ENCODE peak calls at places on chromosomes 6 and 20, in four cellular contexts. One of them, this sample, is unnamed.
A peak's percentile ranks its signal among the peaks of the same experiment; 100 is the strongest.

GRCh38 chr6:169953686-169954085 is 202.3 kb downstream of the ERMARD start:
- DNase-seq in IMR-90: no peak
- DNase-seq in H1: no peak
- DNase-seq in mesendoderm: no peak
- DNase-seq in this sample: no peak

GRCh38 chr6:139388384-139388783 is 13.9 kb upstream of the CITED2 start:
- DNase-seq in IMR-90: no peak
- DNase-seq in H1: no peak
- DNase-seq in mesendoderm: no peak
- DNase-seq in this sample: no peak

GRCh38 chr20:37500311-37500710 is 20.7 kb upstream of the NNAT start:
- DNase-seq in H1: no peak
- DNase-seq in IMR-90: no peak
- DNase-seq in mesendoderm: no peak
- DNase-seq in this sample: peak; percentile 17

GRCh38 chr6:100177956-100178355 is 183.9 kb upstream of the MCHR2 start:
- DNase-seq in H1: no peak
- DNase-seq in IMR-90: no peak
- DNase-seq in mesendoderm: no peak
- DNase-seq in this sample: no peak

GRCh38 chr20:63739129-63740069 is at the start of gene SLC2A4RG:
- DNase-seq in H1: no peak
- DNase-seq in IMR-90: peak; percentile 62
- DNase-seq in mesendoderm: peak; percentile 77
- DNase-seq in this sample: peak; percentile 68

GRCh38 chr6:130183271-130184222 is 39.2 kb downstream of the SAMD3 start:
- DNase-seq in IMR-90: no peak
- DNase-seq in H1: no peak
- DNase-seq in mesendoderm: no peak
- DNase-seq in this sample: no peak

GRCh38 chr6:114288696-114289095 is 54.1 kb downstream of the HS3ST5 start:
- DNase-seq in IMR-90: no peak
- DNase-seq in mesendoderm: no peak
- DNase-seq in H1: no peak
- DNase-seq in this sample: no peak

GRCh38 chr20:9611921-9612320 is 97.5 kb downstream of the LAMP5 start:
- DNase-seq in mesendoderm: no peak
- DNase-seq in H1: no peak
- DNase-seq in IMR-90: no peak
- DNase-seq in this sample: no peak

GRCh38 chr6:112979830-112980229 is 632.7 kb downstream of the RFPL4B start:
- DNase-seq in H1: no peak
- DNase-seq in mesendoderm: no peak
- DNase-seq in IMR-90: no peak
- DNase-seq in this sample: no peak

GRCh38 chr6:137904822-137905617 is 38.0 kb downstream of the TNFAIP3 start:
- DNase-seq in mesendoderm: no peak
- DNase-seq in H1: no peak
- DNase-seq in IMR-90: no peak
- DNase-seq in this sample: no peak

GRCh38 chr6:149468179-149468578 is 16.6 kb downstream of the ZC3H12D start:
- DNase-seq in H1: no peak
- DNase-seq in IMR-90: no peak
- DNase-seq in mesendoderm: no peak
- DNase-seq in this sample: no peak

GRCh38 chr20:49909499-49910339 is 5.6 kb downstream of the SPATA2 start:
- DNase-seq in H1: no peak
- DNase-seq in mesendoderm: peak; percentile 64
- DNase-seq in IMR-90: no peak
- DNase-seq in this sample: no peak

GRCh38 chr6:75349262-75349984 is 64.8 kb upstream of the TMEM30A start:
- DNase-seq in mesendoderm: peak; percentile 89
- DNase-seq in H1: no peak
- DNase-seq in IMR-90: peak; percentile 13
- DNase-seq in this sample: peak; percentile 60

GRCh38 chr6:106181664-106182418 is 95.7 kb downstream of the PRDM1 start:
- DNase-seq in IMR-90: peak; percentile 88
- DNase-seq in H1: no peak
- DNase-seq in mesendoderm: no peak
- DNase-seq in this sample: no peak

GRCh38 chr20:36569847-36570429 is 3.5 kb upstream of the TGIF2 start:
- DNase-seq in IMR-90: peak; percentile 65
- DNase-seq in H1: no peak
- DNase-seq in mesendoderm: peak; percentile 78
- DNase-seq in this sample: peak; percentile 44

GRCh38 chr20:32589256-32589655 is 4.1 kb upstream of the NOL4L start:
- DNase-seq in IMR-90: peak; percentile 36
- DNase-seq in H1: no peak
- DNase-seq in mesendoderm: no peak
- DNase-seq in this sample: no peak
- H4K5ac ChIP-seq in IMR-90: no peak overlapping the region
- H4K5ac ChIP-seq in H1: no peak overlapping the region
- H4K5ac ChIP-seq in mesendoderm: no peak overlapping the region
- H4K5ac ChIP-seq in this sample: no peak overlapping the region

GRCh38 chr20:40603057-40603651 is 85.9 kb downstream of the MAFB start:
- DNase-seq in mesendoderm: no peak
- DNase-seq in H1: no peak
- DNase-seq in IMR-90: no peak
- DNase-seq in this sample: no peak
- H4K5ac ChIP-seq in mesendoderm: no peak overlapping the region
- H4K5ac ChIP-seq in H1: no peak overlapping the region
- H4K5ac ChIP-seq in IMR-90: no peak overlapping the region
- H4K5ac ChIP-seq in this sample: no peak overlapping the region

GRCh38 chr6:128574413-128574812 is 54.0 kb upstream of the PTPRK start:
- DNase-seq in H1: no peak
- DNase-seq in IMR-90: no peak
- DNase-seq in mesendoderm: no peak
- DNase-seq in this sample: no peak
- H4K5ac ChIP-seq in H1: no peak overlapping the region
- H4K5ac ChIP-seq in IMR-90: no peak overlapping the region
- H4K5ac ChIP-seq in mesendoderm: no peak overlapping the region
- H4K5ac ChIP-seq in this sample: no peak overlapping the region

GRCh38 chr6:41896280-41896679 is 1.1 kb upstream of the USP49 start:
- DNase-seq in H1: no peak
- DNase-seq in IMR-90: no peak
- DNase-seq in mesendoderm: no peak
- DNase-seq in this sample: no peak
- H4K5ac ChIP-seq in H1: no peak overlapping the region
- H4K5ac ChIP-seq in IMR-90: no peak overlapping the region
- H4K5ac ChIP-seq in mesendoderm: no peak overlapping the region
- H4K5ac ChIP-seq in this sample: no peak overlapping the region

GRCh38 chr20:14757728-14758127 is 420.3 kb upstream of the FLRT3 start:
- DNase-seq in mesendoderm: peak; percentile 30
- DNase-seq in IMR-90: no peak
- DNase-seq in H1: no peak
- DNase-seq in this sample: peak; percentile 62
- H4K5ac ChIP-seq in mesendoderm: no peak overlapping the region
- H4K5ac ChIP-seq in IMR-90: no peak overlapping the region
- H4K5ac ChIP-seq in H1: no peak overlapping the region
- H4K5ac ChIP-seq in this sample: no peak overlapping the region

GRCh38 chr20:3714092-3714491 is 1.7 kb upstream of the SIGLEC1 start:
- DNase-seq in IMR-90: no peak
- DNase-seq in H1: no peak
- DNase-seq in mesendoderm: no peak
- DNase-seq in this sample: peak; percentile 17

GRCh38 chr20:3710027-3710426 is 2.4 kb downstream of the SIGLEC1 start:
- DNase-seq in mesendoderm: no peak
- DNase-seq in IMR-90: no peak
- DNase-seq in H1: no peak
- DNase-seq in this sample: peak; percentile 31

GRCh38 chr20:3711418-3712043 is 869 bp downstream of the SIGLEC1 start:
- DNase-seq in H1: no peak
- DNase-seq in mesendoderm: no peak
- DNase-seq in IMR-90: no peak
- DNase-seq in this sample: no peak

GRCh38 chr20:3712279-3712873 is at the start of gene SIGLEC1:
- DNase-seq in H1: no peak
- DNase-seq in IMR-90: no peak
- DNase-seq in mesendoderm: no peak
- DNase-seq in this sample: peak; percentile 17

DNA sequence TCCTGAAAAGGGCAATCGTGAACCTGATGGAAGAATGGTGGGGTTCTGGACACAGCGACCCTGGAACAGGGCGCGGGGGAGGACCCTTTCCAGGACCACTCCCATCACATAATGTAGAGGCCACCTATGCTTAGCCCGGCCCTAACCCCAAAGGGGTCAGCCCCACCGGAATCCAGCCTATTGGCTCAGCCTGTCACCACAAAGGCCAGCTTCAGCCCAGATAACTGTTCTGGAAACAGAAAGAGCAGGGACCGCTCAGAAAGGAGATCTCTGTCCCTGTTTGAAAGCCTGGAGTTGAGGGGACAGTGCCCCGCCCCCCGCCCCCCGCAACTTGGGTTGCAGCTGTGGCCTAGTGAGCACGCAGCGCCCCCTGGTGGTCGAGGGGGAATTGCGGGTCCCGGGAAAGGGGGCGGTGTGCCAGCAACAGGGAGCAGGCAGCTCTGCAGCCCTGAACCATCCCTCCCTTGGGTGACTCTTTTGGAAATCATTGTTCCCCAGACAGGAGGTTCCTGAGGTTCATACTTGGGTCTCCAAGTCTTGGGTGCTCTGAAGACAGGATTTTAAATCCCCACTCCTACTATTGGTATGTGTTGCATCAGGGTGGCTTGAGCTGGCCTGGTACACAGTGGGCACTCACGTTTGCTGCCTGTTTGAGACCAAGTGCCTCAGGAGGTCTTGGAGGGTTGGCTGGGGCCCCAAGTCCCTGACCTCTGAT is 1.5 kb downstream of the SIGLEC1 start:
- DNase-seq in mesendoderm: peak; percentile 47
- DNase-seq in H1: peak; percentile 33
- DNase-seq in IMR-90: peak; percentile 28
- DNase-seq in this sample: peak; percentile 86
- H4K5ac ChIP-seq in mesendoderm: no peak overlapping the region
- H4K5ac ChIP-seq in H1: no peak overlapping the region
- H4K5ac ChIP-seq in IMR-90: no peak overlapping the region
- H4K5ac ChIP-seq in this sample: no peak overlapping the region

GRCh38 chr20:16393836-16394235 is 179.4 kb downstream of the KIF16B start:
- DNase-seq in H1: no peak
- DNase-seq in mesendoderm: no peak
- DNase-seq in IMR-90: no peak
- DNase-seq in this sample: no peak

GRCh38 chr20:16393297-16393696 is 180.0 kb downstream of the KIF16B start:
- DNase-seq in H1: no peak
- DNase-seq in mesendoderm: no peak
- DNase-seq in IMR-90: no peak
- DNase-seq in this sample: no peak

GRCh38 chr20:16395366-16395765 is 177.9 kb downstream of the KIF16B start:
- DNase-seq in IMR-90: no peak
- DNase-seq in mesendoderm: no peak
- DNase-seq in H1: no peak
- DNase-seq in this sample: no peak

GRCh38 chr20:16397053-16397452 is 176.2 kb downstream of the KIF16B start:
- DNase-seq in mesendoderm: no peak
- DNase-seq in IMR-90: no peak
- DNase-seq in H1: no peak
- DNase-seq in this sample: no peak

GRCh38 chr20:16394784-16395183 is 178.5 kb downstream of the KIF16B start:
- DNase-seq in IMR-90: no peak
- DNase-seq in mesendoderm: no peak
- DNase-seq in H1: no peak
- DNase-seq in this sample: no peak
- H4K5ac ChIP-seq in IMR-90: no peak overlapping the region
- H4K5ac ChIP-seq in mesendoderm: no peak overlapping the region
- H4K5ac ChIP-seq in H1: no peak overlapping the region
- H4K5ac ChIP-seq in this sample: no peak overlapping the region

GRCh38 chr20:23452776-23453175 is at the start of gene CST11:
- DNase-seq in IMR-90: no peak
- DNase-seq in H1: no peak
- DNase-seq in mesendoderm: no peak
- DNase-seq in this sample: no peak
- H4K5ac ChIP-seq in IMR-90: no peak within 1 kb of the TSS
- H4K5ac ChIP-seq in H1: no peak within 1 kb of the TSS
- H4K5ac ChIP-seq in mesendoderm: no peak within 1 kb of the TSS
- H4K5ac ChIP-seq in this sample: no peak within 1 kb of the TSS

DNA sequence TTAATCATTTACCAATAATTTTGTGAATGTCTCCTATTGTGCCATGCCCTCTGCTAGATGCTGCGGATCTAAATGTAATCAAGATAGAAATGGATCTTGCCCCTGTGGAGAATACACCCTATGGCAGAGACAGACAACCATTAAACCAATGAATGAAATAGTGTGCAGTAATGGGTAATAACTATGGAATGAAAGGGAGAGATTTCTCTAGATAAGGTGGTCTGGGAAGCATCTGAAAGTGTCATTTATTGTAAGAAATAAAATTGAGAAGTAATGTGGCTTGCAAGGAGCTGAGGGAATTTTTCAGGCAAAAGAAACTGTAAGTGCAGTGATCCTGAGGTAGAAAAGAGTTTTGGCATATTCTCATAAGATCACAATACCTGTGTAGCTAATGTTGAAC is 430.0 kb downstream of the LMBRD1 start:
- DNase-seq in H1: no peak
- DNase-seq in IMR-90: no peak
- DNase-seq in mesendoderm: no peak
- DNase-seq in this sample: no peak
- H4K5ac ChIP-seq in H1: no peak overlapping the region
- H4K5ac ChIP-seq in IMR-90: no peak overlapping the region
- H4K5ac ChIP-seq in mesendoderm: no peak overlapping the region
- H4K5ac ChIP-seq in this sample: no peak overlapping the region

GRCh38 chr6:16673011-16673797 is 88.1 kb downstream of the ATXN1 start:
- DNase-seq in IMR-90: no peak
- DNase-seq in H1: no peak
- DNase-seq in mesendoderm: no peak
- DNase-seq in this sample: no peak
- H4K5ac ChIP-seq in IMR-90: no peak overlapping the region
- H4K5ac ChIP-seq in H1: no peak overlapping the region
- H4K5ac ChIP-seq in mesendoderm: no peak overlapping the region
- H4K5ac ChIP-seq in this sample: no peak overlapping the region